ENCODE peak calls at places on chromosomes 3 and 15, in ten cellular contexts. One of them, this sample, is unnamed.
A peak's percentile ranks its signal among the peaks of the same experiment; 100 is the strongest.

GRCh38 chr3:73572371-73572770 is 52.4 kb downstream of the PDZRN3 start:
- DNase-seq in Caki2: no peak
- DNase-seq in anterior cingulate cortex: no peak
- DNase-seq in fibroblast of pulmonary artery: no peak
- DNase-seq in T-helper 9 cell: no peak
- DNase-seq in coronary artery: no peak
- DNase-seq in amygdala: no peak
- DNase-seq in fibroblast of mammary gland: no peak
- DNase-seq in natural killer cell: no peak
- DNase-seq in ovary: no peak
- DNase-seq in this sample: no peak

GRCh38 chr3:21942328-21942727 is 191.3 kb upstream of the ZNF385D start:
- DNase-seq in ovary: no peak
- DNase-seq in coronary artery: no peak
- DNase-seq in fibroblast of mammary gland: peak; percentile 85
- DNase-seq in T-helper 9 cell: no peak
- DNase-seq in amygdala: no peak
- DNase-seq in Caki2: no peak
- DNase-seq in natural killer cell: no peak
- DNase-seq in anterior cingulate cortex: no peak
- DNase-seq in fibroblast of pulmonary artery: peak; percentile 68
- DNase-seq in this sample: peak; percentile 34

GRCh38 chr3:32467333-32468070 is 35.1 kb downstream of the CMTM6 start:
- DNase-seq in fibroblast of mammary gland: peak; percentile 57
- DNase-seq in natural killer cell: peak; percentile 73
- DNase-seq in ovary: peak; percentile 53
- DNase-seq in Caki2: peak; percentile 67
- DNase-seq in coronary artery: no peak
- DNase-seq in anterior cingulate cortex: no peak
- DNase-seq in T-helper 9 cell: peak; percentile 77
- DNase-seq in fibroblast of pulmonary artery: peak; percentile 74
- DNase-seq in amygdala: peak; percentile 56
- DNase-seq in this sample: peak; percentile 38

GRCh38 chr15:85623648-85624047 is 171.1 kb downstream of the KLHL25 start:
- DNase-seq in ovary: no peak
- DNase-seq in Caki2: no peak
- DNase-seq in fibroblast of pulmonary artery: no peak
- DNase-seq in T-helper 9 cell: no peak
- DNase-seq in anterior cingulate cortex: no peak
- DNase-seq in amygdala: no peak
- DNase-seq in fibroblast of mammary gland: peak; percentile 55
- DNase-seq in natural killer cell: no peak
- DNase-seq in coronary artery: no peak
- DNase-seq in this sample: peak; percentile 56

GRCh38 chr3:143329567-143330164 is 210.1 kb downstream of the CHST2 start:
- DNase-seq in ovary: peak; percentile 15
- DNase-seq in natural killer cell: no peak
- DNase-seq in coronary artery: no peak
- DNase-seq in amygdala: no peak
- DNase-seq in T-helper 9 cell: no peak
- DNase-seq in Caki2: no peak
- DNase-seq in fibroblast of mammary gland: peak; percentile 43
- DNase-seq in anterior cingulate cortex: no peak
- DNase-seq in fibroblast of pulmonary artery: peak; percentile 25
- DNase-seq in this sample: no peak

GRCh38 chr3:86239956-86240355 is 751.0 kb downstream of the VGLL3 start:
- DNase-seq in fibroblast of mammary gland: no peak
- DNase-seq in anterior cingulate cortex: no peak
- DNase-seq in natural killer cell: no peak
- DNase-seq in T-helper 9 cell: no peak
- DNase-seq in fibroblast of pulmonary artery: no peak
- DNase-seq in amygdala: no peak
- DNase-seq in ovary: no peak
- DNase-seq in Caki2: no peak
- DNase-seq in coronary artery: no peak
- DNase-seq in this sample: no peak

GRCh38 chr15:75235051-75235673 is 23.0 kb upstream of the GOLGA6C start:
- DNase-seq in T-helper 9 cell: no peak
- DNase-seq in coronary artery: no peak
- DNase-seq in Caki2: no peak
- DNase-seq in amygdala: no peak
- DNase-seq in anterior cingulate cortex: no peak
- DNase-seq in natural killer cell: no peak
- DNase-seq in ovary: no peak
- DNase-seq in fibroblast of mammary gland: no peak
- DNase-seq in fibroblast of pulmonary artery: no peak
- DNase-seq in this sample: no peak

GRCh38 chr15:98394546-98394945 is 253.8 kb upstream of the IGF1R start:
- DNase-seq in amygdala: no peak
- DNase-seq in coronary artery: no peak
- DNase-seq in fibroblast of mammary gland: no peak
- DNase-seq in T-helper 9 cell: no peak
- DNase-seq in Caki2: no peak
- DNase-seq in natural killer cell: no peak
- DNase-seq in fibroblast of pulmonary artery: no peak
- DNase-seq in anterior cingulate cortex: no peak
- DNase-seq in ovary: no peak
- DNase-seq in this sample: no peak

GRCh38 chr15:67082007-67082536 is 16.7 kb downstream of the SMAD3 start:
- DNase-seq in fibroblast of mammary gland: no peak
- DNase-seq in fibroblast of pulmonary artery: no peak
- DNase-seq in T-helper 9 cell: peak; percentile 48
- DNase-seq in natural killer cell: no peak
- DNase-seq in coronary artery: no peak
- DNase-seq in Caki2: no peak
- DNase-seq in anterior cingulate cortex: no peak
- DNase-seq in amygdala: no peak
- DNase-seq in ovary: no peak
- DNase-seq in this sample: no peak

GRCh38 chr3:71724584-71725278 is 471 bp downstream of the EIF4E3 start:
- DNase-seq in fibroblast of pulmonary artery: no peak
- DNase-seq in coronary artery: peak; percentile 76
- DNase-seq in anterior cingulate cortex: no peak
- DNase-seq in amygdala: peak; percentile 34
- DNase-seq in Caki2: no peak
- DNase-seq in natural killer cell: peak; percentile 40
- DNase-seq in T-helper 9 cell: peak; percentile 20
- DNase-seq in ovary: peak; percentile 34
- DNase-seq in fibroblast of mammary gland: no peak
- DNase-seq in this sample: no peak

GRCh38 chr3:148202386-148202785 is 495.3 kb upstream of the AGTR1 start:
- DNase-seq in coronary artery: no peak
- DNase-seq in fibroblast of pulmonary artery: no peak
- DNase-seq in ovary: no peak
- DNase-seq in natural killer cell: no peak
- DNase-seq in amygdala: no peak
- DNase-seq in Caki2: no peak
- DNase-seq in anterior cingulate cortex: no peak
- DNase-seq in fibroblast of mammary gland: no peak
- DNase-seq in T-helper 9 cell: no peak
- DNase-seq in this sample: peak; percentile 24

GRCh38 chr3:120102674-120103073 is 8.4 kb upstream of the GSK3B start:
- DNase-seq in T-helper 9 cell: no peak
- DNase-seq in ovary: no peak
- DNase-seq in anterior cingulate cortex: no peak
- DNase-seq in natural killer cell: no peak
- DNase-seq in amygdala: no peak
- DNase-seq in coronary artery: no peak
- DNase-seq in fibroblast of mammary gland: no peak
- DNase-seq in fibroblast of pulmonary artery: no peak
- DNase-seq in Caki2: no peak
- DNase-seq in this sample: no peak

GRCh38 chr15:35958021-35958420 is 412.1 kb upstream of the DPH6 start:
- DNase-seq in fibroblast of pulmonary artery: peak; percentile 20
- DNase-seq in amygdala: no peak
- DNase-seq in T-helper 9 cell: no peak
- DNase-seq in natural killer cell: no peak
- DNase-seq in fibroblast of mammary gland: peak; percentile 51
- DNase-seq in anterior cingulate cortex: no peak
- DNase-seq in coronary artery: no peak
- DNase-seq in ovary: no peak
- DNase-seq in Caki2: peak; percentile 4
- DNase-seq in this sample: peak; percentile 10

GRCh38 chr3:29683306-29683993 is 402.6 kb downstream of the RBMS3 start:
- DNase-seq in fibroblast of pulmonary artery: peak; percentile 90
- DNase-seq in ovary: no peak
- DNase-seq in Caki2: peak; percentile 54
- DNase-seq in coronary artery: no peak
- DNase-seq in amygdala: no peak
- DNase-seq in T-helper 9 cell: no peak
- DNase-seq in natural killer cell: no peak
- DNase-seq in anterior cingulate cortex: no peak
- DNase-seq in fibroblast of mammary gland: peak; percentile 59
- DNase-seq in this sample: peak; percentile 59

GRCh38 chr15:72319360-72319984 is 485 bp downstream of the CELF6 start:
- DNase-seq in Caki2: peak; percentile 77
- DNase-seq in natural killer cell: peak; percentile 73
- DNase-seq in anterior cingulate cortex: no peak
- DNase-seq in fibroblast of mammary gland: peak; percentile 42
- DNase-seq in ovary: peak; percentile 63
- DNase-seq in coronary artery: no peak
- DNase-seq in fibroblast of pulmonary artery: peak; percentile 65
- DNase-seq in amygdala: peak; percentile 67
- DNase-seq in T-helper 9 cell: peak; percentile 53
- DNase-seq in this sample: no peak

This sample was measured in HCEC 1CT.